ENCODE peak calls at places on chromosomes 2 and 18, in nine cellular contexts. G is hepatocyte; M is upper lobe of right lung; Q is mammary epithelial cell; E is right cardiac atrium; Z is breast epithelium; L is CD8-positive, alpha-beta memory T cell; V is GM23248; I is colonic mucosa. C is an unnamed sample.

GRCh38 chr2:43184339-43184895 is 42.0 kb downstream of the ZFP36L2 start:
- DNase-seq in G (peak; percentile 60), M (no peak), Q (peak; percentile 95), E (no peak), Z (no peak), L (no peak), V (peak; percentile 92), I (peak; percentile 33), C (no peak)

GRCh38 chr2:216231867-216232266 is 122.7 kb downstream of the XRCC5 start:
- DNase-seq in G (no peak), M (no peak), Q (no peak), E (no peak), Z (no peak), L (no peak), V (no peak), I (no peak), C (no peak)

GRCh38 chr18:68181956-68182355 is 533.0 kb downstream of the TMX3 start:
- DNase-seq in G (no peak), M (no peak), Q (peak; percentile 4), E (no peak), Z (no peak), L (no peak), V (no peak), I (no peak), C (no peak)

GRCh38 chr2:120546077-120546864 is 189.4 kb upstream of the GLI2 start:
- DNase-seq in G (peak; percentile 92), M (no peak), Q (no peak), E (peak; percentile 75), Z (no peak), L (no peak), V (peak; percentile 98), I (peak; percentile 23), C (no peak)

GRCh38 chr2:157897106-157897971 is 21.2 kb upstream of the ACVR1 start:
- DNase-seq in G (no peak), M (no peak), Q (no peak), E (no peak), Z (no peak), L (peak; percentile 55), V (no peak), I (no peak), C (no peak)

GRCh38 chr2:240568678-240569522 is 616 bp downstream of the RNPEPL1 start:
- DNase-seq in G (peak; percentile 85), M (peak; percentile 88), Q (peak; percentile 42), E (peak; percentile 77), Z (peak; percentile 16), L (peak; percentile 76), V (peak; percentile 75), I (peak; percentile 57), C (no peak)

GRCh38 chr2:192960945-192961344 is 766.2 kb upstream of the TMEFF2 start:
- DNase-seq in G (no peak), M (no peak), Q (peak; percentile 25), E (no peak), Z (no peak), L (no peak), V (peak; percentile 2), I (no peak), C (no peak)

GRCh38 chr18:57748770-57749603 is 54.1 kb downstream of the ATP8B1 start:
- DNase-seq in G (peak; percentile 70), M (no peak), Q (peak; percentile 47), E (no peak), Z (no peak), L (no peak), V (peak; percentile 70), I (no peak), C (no peak)

GRCh38 chr18:26386002-26386401 is 159.8 kb downstream of the TAF4B start:
- DNase-seq in G (peak; percentile 54), M (no peak), Q (peak; percentile 62), E (no peak), Z (no peak), L (no peak), V (peak; percentile 84), I (no peak), C (no peak)

GRCh38 chr2:96106991-96107882 is 9.1 kb downstream of the ADRA2B start:
- DNase-seq in G (no peak), M (peak; percentile 45), Q (no peak), E (no peak), Z (no peak), L (no peak), V (no peak), I (no peak), C (no peak)

GRCh38 chr2:106970471-106971261 is 84.7 kb upstream of the ST6GAL2 start:
- DNase-seq in G (no peak), M (no peak), Q (no peak), E (no peak), Z (no peak), L (no peak), V (peak; percentile 80), I (no peak), C (peak; percentile 22)

GRCh38 chr2:149733936-149734685 is 146.5 kb upstream of the MMADHC start:
- DNase-seq in G (peak; percentile 23), M (no peak), Q (peak; percentile 37), E (no peak), Z (no peak), L (no peak), V (peak; percentile 37), I (no peak), C (no peak)

GRCh38 chr2:145198555-145198954 is 678.6 kb upstream of the ZEB2 start:
- DNase-seq in G (no peak), M (no peak), Q (no peak), E (no peak), Z (no peak), L (no peak), V (no peak), I (no peak), C (no peak)

GRCh38 chr2:145199052-145199451 is 679.1 kb upstream of the ZEB2 start:
- DNase-seq in G (no peak), M (no peak), Q (no peak), E (no peak), Z (no peak), L (no peak), V (no peak), I (no peak), C (no peak)

GRCh38 chr2:145197944-145198343 is 678.0 kb upstream of the ZEB2 start:
- DNase-seq in G (no peak), M (no peak), Q (no peak), E (no peak), Z (no peak), L (no peak), V (no peak), I (no peak), C (no peak)

GRCh38 chr2:145190031-145190703 is 670.2 kb upstream of the ZEB2 start:
- DNase-seq in G (no peak), M (no peak), Q (peak; percentile 15), E (no peak), Z (no peak), L (no peak), V (peak; percentile 7), I (no peak), C (no peak)

GRCh38 chr2:145194671-145195070 is 674.8 kb upstream of the ZEB2 start:
- DNase-seq in G (no peak), M (no peak), Q (no peak), E (no peak), Z (no peak), L (no peak), V (no peak), I (no peak), C (no peak)
- H3K4me3 ChIP-seq in G (no peak overlapping the region), M (no peak overlapping the region), Q (no peak overlapping the region), E (no peak overlapping the region), Z (no peak overlapping the region), L (no peak overlapping the region), V (no peak overlapping the region), I (no peak overlapping the region), C (no peak overlapping the region)

DNA sequence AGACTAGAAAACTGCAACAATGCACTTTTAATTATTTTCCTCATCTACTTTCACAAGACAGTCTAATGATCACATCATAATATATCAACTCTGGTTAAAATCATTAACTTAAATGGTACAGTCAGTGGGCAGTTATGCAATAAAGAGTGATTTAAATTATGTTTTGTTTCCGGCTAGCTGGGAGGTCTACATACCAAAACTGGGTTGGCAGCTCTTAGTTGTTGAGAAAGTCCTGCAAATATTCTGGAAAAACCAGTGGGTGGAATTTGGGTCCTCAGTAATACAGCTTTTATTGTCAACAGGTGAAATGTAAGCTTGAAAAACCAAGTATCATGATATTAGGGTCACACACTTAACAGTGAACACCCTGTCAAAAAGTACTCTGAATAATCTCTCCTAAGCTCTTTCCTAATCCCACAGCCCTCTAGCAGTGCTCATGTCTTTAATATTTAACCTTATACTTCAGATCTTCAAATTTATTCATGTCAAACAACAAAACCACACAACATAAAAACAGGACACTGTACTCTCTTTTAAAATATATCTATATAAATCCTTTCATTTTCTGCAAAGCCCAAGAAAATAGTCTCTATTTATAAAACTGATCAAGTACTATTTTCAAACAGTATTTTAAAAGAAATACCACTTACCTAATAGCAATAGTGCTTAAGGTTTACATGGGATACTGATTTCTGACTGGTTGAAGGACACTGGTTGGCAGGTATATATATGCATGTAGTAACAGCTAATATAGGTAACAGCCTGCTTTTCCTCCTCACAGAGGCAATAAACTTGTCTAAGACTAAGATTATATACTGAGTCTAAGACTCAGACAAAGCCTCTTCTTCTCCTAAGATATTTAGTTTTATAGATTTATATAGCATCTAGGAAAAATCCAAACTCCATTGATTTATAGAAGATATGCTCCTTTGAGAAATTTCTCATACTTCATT is 103.8 kb downstream of the GAREM1 start:
- DNase-seq in G (no peak), M (no peak), Q (peak; percentile 24), E (no peak), Z (no peak), L (no peak), V (peak; percentile 52), I (no peak), C (no peak)
- H3K4me3 ChIP-seq in G (no peak overlapping the region), M (no peak overlapping the region), Q (no peak overlapping the region), E (no peak overlapping the region), Z (no peak overlapping the region), L (no peak overlapping the region), V (no peak overlapping the region), I (no peak overlapping the region), C (no peak overlapping the region)

DNA sequence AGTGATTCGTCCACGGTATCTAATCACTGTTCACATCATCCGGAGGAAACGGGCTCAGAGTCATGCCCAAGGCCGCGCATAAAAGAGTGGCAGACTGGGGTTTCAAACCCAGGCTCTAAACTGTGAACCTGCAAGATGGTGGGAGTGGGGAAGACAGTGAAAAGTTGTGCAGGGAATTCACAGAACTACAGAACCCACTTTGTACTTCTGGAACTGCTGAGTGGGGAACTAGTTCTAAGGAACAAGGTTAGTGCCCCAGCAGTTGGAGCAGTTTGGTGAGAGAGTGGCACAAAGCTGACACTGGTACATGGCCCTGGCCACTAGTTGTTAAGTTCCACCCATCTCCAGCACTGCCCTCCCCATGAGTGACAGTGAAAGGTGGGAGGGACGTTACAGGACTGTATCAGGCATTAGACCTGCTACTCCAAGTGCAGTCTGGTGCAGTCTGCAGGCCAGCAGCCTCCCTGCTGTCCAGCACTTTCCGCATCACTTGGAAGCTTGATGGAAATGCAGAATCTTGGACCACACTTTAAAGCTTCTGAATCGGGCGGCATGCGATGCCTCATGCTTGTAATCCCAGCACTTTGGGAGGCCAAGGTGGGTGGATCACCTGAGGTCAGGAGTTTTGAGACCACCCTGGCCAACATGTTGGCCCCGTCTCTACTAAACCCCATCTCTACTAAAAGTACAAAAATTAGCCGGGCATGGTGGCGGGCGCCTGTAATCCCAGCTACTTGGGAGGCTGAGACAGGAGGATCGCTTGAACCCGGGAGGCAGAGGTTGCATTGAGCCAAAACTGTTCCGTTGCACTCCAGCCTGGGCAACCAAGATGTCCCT is 47.3 kb downstream of the C2orf42 start:
- DNase-seq in G (peak; percentile 78), M (peak; percentile 64), Q (peak; percentile 44), E (peak; percentile 42), Z (peak; percentile 70), L (peak; percentile 51), V (peak; percentile 61), I (peak; percentile 71), C (no peak)
- H3K4me3 ChIP-seq in G (peak overlapping the region; percentile 2), M (peak overlapping the region; percentile 58), Q (peak overlapping the region; percentile 42), E (peak overlapping the region; percentile 33), Z (peak overlapping the region; percentile 74), L (peak overlapping the region; percentile 65), V (peak overlapping the region; percentile 77), I (peak overlapping the region; percentile 22), C (peak overlapping the region; percentile 71)

GRCh38 chr2:2889141-2889540 is 488.5 kb downstream of the EIPR1 start:
- DNase-seq in G (no peak), M (no peak), Q (no peak), E (no peak), Z (no peak), L (no peak), V (no peak), I (no peak), C (no peak)
- H3K4me3 ChIP-seq in G (no peak overlapping the region), M (no peak overlapping the region), Q (no peak overlapping the region), E (no peak overlapping the region), Z (no peak overlapping the region), L (no peak overlapping the region), V (no peak overlapping the region), I (no peak overlapping the region), C (no peak overlapping the region)